ENCODE peak calls at places on chromosomes 4 and X, in eight cellular contexts. P is fibroblast of lung; U is adipocyte; A is foreskin keratinocyte; J is thyroid gland; X is CD4-positive, alpha-beta memory T cell; W is psoas muscle; I is CD8-positive, alpha-beta T cell. B is an unnamed sample. For H3K4me1, the result is how much of the 10 kb centered on the place peaks cover.

GRCh38 chr4:151173751-151174325 is 74.4 kb downstream of the RPS3A start:
- DNase-seq in P (peak), J (no peak), X (no peak), W (peak), A (no peak), I (no peak), U (peak), B (no peak)

GRCh38 chrX:31497086-31497485 is 425.2 kb upstream of the FTHL17 start:
- DNase-seq in X (no peak), W (no peak), P (peak), J (no peak), I (no peak), A (no peak), U (peak), B (no peak)

GRCh38 chr4:98081961-98082360 is 61.3 kb downstream of the STPG2 start:
- DNase-seq in A (no peak), X (no peak), U (no peak), P (no peak), J (no peak), W (no peak), I (no peak), B (no peak)

GRCh38 chr4:3204021-3204431 is 44.9 kb upstream of the MSANTD1 start:
- DNase-seq in U (peak), P (peak), X (no peak), A (no peak), W (peak), I (no peak), J (no peak), B (no peak)

GRCh38 chr4:176611954-176612353 is 180.8 kb downstream of the VEGFC start:
- DNase-seq in P (peak), A (no peak), U (no peak), I (no peak), W (no peak), X (no peak), J (no peak), B (no peak)

GRCh38 chr4:125951275-125951887 is 636.6 kb downstream of the FAT4 start:
- DNase-seq in W (no peak), X (no peak), P (peak), I (no peak), A (no peak), U (peak), J (no peak), B (no peak)

GRCh38 chrX:28586891-28587635 is at the start of gene IL1RAPL1:
- DNase-seq in I (no peak), W (no peak), P (peak), X (no peak), J (peak), A (peak), U (peak), B (no peak)

GRCh38 chr4:68575081-68575480 is 1.0 kb downstream of the UGT2B17 start:
- DNase-seq in J (no peak), X (no peak), I (no peak), U (no peak), W (no peak), A (no peak), P (no peak), B (no peak)

GRCh38 chr4:175540732-175541131 is 271.3 kb downstream of the GPM6A start:
- DNase-seq in I (no peak), U (no peak), J (no peak), A (no peak), P (no peak), X (no peak), W (no peak), B (no peak)

GRCh38 chrX:45807572-45808425 is 607.1 kb upstream of the DIPK2B start:
- DNase-seq in W (no peak), P (peak), I (no peak), A (peak), U (peak), J (no peak), X (peak), B (no peak)

GRCh38 chrX:94058728-94059382 is 384.8 kb downstream of the FAM133A start:
- DNase-seq in A (peak), I (no peak), J (no peak), X (no peak), P (no peak), U (peak), W (no peak), B (no peak)

GRCh38 chr4:133151681-133152329 is 2.7 kb downstream of the PCDH10 start:
- DNase-seq in A (no peak), U (peak), P (peak), X (no peak), J (no peak), I (no peak), W (peak), B (no peak)

GRCh38 chr4:24910504-24910903 is 2.3 kb downstream of the CCDC149 start:
- DNase-seq in W (no peak), P (peak), X (no peak), I (no peak), A (peak), U (peak), J (no peak), B (no peak)

GRCh38 chrX:54920610-54921426 is at the start of gene TRO:
- DNase-seq in I (no peak), U (peak), P (peak), W (no peak), A (no peak), X (no peak), J (no peak), B (no peak)

GRCh38 chr4:70187216-70187615 is 8.3 kb upstream of the ODAM start:
- DNase-seq in P (no peak), U (peak), A (peak), J (no peak), X (no peak), W (no peak), I (no peak), B (no peak)

GRCh38 chr4:70178075-70178660 is 17.4 kb upstream of the ODAM start:
- DNase-seq in X (no peak), J (no peak), I (no peak), A (no peak), W (no peak), P (no peak), U (no peak), B (no peak)

GRCh38 chr4:70183940-70184246 is 11.6 kb upstream of the ODAM start:
- DNase-seq in P (no peak), X (no peak), W (no peak), J (no peak), U (no peak), A (no peak), I (no peak), B (no peak)

GRCh38 chr4:70183168-70183939 is 12.2 kb upstream of the ODAM start:
- DNase-seq in X (no peak), W (no peak), I (no peak), A (peak), J (peak), P (peak), U (peak), B (no peak)

GRCh38 chr4:70182517-70183167 is 12.9 kb upstream of the ODAM start:
- DNase-seq in J (no peak), W (no peak), I (no peak), U (no peak), P (no peak), A (no peak), X (no peak), B (no peak)
- H3K4me1 ChIP-seq in J (under half), W (under half), I (under half), U (under half), P (under half), A (under half), X (under half), B (under half)

GRCh38 chr4:168537086-168537485 is 40.2 kb downstream of the PALLD start:
- DNase-seq in W (no peak), I (no peak), J (no peak), A (no peak), P (no peak), X (no peak), U (no peak), B (no peak)

GRCh38 chr4:168541608-168541953 is 44.7 kb downstream of the PALLD start:
- DNase-seq in U (peak), W (no peak), A (peak), I (no peak), X (no peak), J (no peak), P (peak), B (no peak)

GRCh38 chr4:168537556-168537955 is 40.7 kb downstream of the PALLD start:
- DNase-seq in X (no peak), A (no peak), P (peak), W (no peak), J (no peak), U (peak), I (no peak), B (no peak)

GRCh38 chr4:168540865-168541607 is 44.2 kb downstream of the PALLD start:
- DNase-seq in I (no peak), X (no peak), A (no peak), J (no peak), P (peak), W (no peak), U (peak), B (no peak)

DNA sequence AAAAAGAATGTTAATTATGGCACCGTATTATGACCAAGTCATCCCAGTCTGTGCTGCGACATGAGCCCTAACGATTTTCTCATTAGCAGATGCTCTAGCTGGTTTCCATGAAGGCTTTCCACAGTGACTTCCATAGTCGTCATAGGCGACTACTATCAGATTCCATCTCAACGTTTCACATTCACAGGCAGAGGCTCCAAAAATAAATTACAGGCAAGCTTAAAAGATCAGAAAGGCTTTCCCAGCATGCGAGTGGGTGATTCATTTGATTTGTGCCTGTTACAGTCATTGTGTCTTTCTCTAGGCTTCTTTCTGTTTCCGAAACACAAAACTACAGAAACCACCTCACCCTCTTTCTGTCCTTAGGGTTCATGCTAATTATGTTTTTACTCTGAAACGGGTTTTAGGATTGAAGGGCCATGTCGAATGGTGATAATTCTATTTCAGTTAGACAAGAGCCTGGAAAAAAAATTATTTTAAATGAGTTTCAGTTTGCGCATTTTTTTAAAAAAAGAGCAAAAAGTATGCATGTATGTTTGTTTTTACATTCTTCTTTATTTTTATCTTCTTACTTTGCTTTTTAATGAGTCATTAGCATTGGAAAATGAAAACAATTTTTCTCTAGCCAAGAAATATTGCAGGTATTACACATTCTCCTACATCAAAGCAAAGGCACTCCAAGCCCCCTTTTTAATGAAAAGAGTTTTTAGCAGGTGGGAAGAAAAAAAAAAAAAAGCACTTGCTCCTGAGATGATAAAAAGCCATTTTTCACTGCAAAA is 43.4 kb downstream of the PALLD start:
- DNase-seq in P (peak), W (no peak), A (peak), X (no peak), I (no peak), U (peak), J (no peak), B (no peak)
- H3K4me1 ChIP-seq in P (under half), W (under half), A (under half), X (under half), I (under half), U (under half), J (under half), B (under half)

GRCh38 chrX:40085086-40085551 is 12.6 kb downstream of the BCOR start:
- DNase-seq in I (no peak), A (peak), P (peak), U (peak), X (no peak), W (no peak), J (peak), B (no peak)

GRCh38 chrX:40085714-40086113 is 12.0 kb downstream of the BCOR start:
- DNase-seq in X (no peak), P (no peak), I (no peak), J (peak), U (no peak), W (no peak), A (no peak), B (no peak)

GRCh38 chrX:40083120-40083978 is 14.4 kb downstream of the BCOR start:
- DNase-seq in X (no peak), W (peak), I (no peak), J (peak), A (peak), P (no peak), U (no peak), B (no peak)

GRCh38 chrX:40083979-40084359 is 13.8 kb downstream of the BCOR start:
- DNase-seq in A (no peak), W (peak), J (no peak), U (no peak), P (no peak), X (no peak), I (no peak), B (no peak)

GRCh38 chrX:40084471-40084870 is 13.3 kb downstream of the BCOR start:
- DNase-seq in U (no peak), W (no peak), X (no peak), J (no peak), P (no peak), I (no peak), A (no peak), B (no peak)
- H3K4me1 ChIP-seq in U (under half), W (under half), X (half or more), J (under half), P (under half), I (half or more), A (under half), B (half or more)

DNA sequence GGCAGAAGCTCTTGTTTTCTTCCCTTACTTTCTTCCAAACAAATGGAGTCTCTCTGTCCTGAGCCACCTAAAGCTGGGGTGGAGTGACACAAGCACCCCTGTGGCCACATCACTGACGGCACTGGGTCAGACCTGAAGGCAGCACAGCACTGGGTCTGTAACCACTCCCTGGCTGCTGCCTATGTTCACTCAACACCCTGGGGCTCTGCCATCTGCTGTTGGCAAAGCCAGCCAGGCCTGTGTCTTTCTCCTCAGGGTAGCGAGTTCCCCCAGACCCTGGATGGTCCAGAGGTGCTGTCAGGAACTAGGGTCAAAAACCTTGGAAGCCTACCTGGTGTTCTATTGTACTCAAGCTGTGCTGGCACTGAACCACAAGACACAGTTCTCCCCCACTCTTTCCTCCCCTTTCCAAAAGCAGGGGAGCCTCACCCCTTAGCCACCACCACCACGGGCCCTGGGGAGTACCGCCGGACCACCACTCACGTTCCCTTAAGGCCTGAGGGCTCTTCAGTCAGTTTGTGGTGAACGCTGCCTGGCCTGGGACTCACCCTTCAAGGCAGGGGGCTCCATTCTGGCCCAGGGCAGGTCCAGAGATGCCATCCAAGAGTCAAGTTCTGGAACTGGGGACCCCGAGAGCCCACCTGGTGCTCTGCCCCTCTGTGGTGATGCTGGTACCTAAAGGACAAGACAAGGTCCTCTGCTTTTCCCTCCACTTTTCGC is 31.5 kb downstream of the TMEM271 start:
- DNase-seq in J (no peak), U (no peak), X (no peak), I (no peak), P (no peak), W (no peak), A (no peak), B (no peak)
- H3K4me1 ChIP-seq in J (under half), U (under half), X (under half), I (under half), P (under half), W (under half), A (under half), B (under half)

GRCh38 chr4:81595287-81595686 is 123.6 kb upstream of the RASGEF1B start:
- DNase-seq in U (no peak), P (no peak), W (no peak), A (no peak), X (peak), I (no peak), J (no peak), B (no peak)
- H3K4me1 ChIP-seq in U (under half), P (under half), W (under half), A (under half), X (under half), I (under half), J (under half), B (under half)

GRCh38 chr4:140047781-140048180 is 106.2 kb downstream of the MAML3 start:
- DNase-seq in J (no peak), P (no peak), X (no peak), U (no peak), W (no peak), I (no peak), A (no peak), B (no peak)
- H3K4me1 ChIP-seq in J (under half), P (under half), X (under half), U (under half), W (under half), I (under half), A (under half), B (under half)

B was measured in Panc1.